ENCODE peak calls at places on chromosomes 16 and 17, in eight cellular contexts. S, C, H, P, X, I, J and D are unnamed samples.

GRCh38 chr16:30948956-30949654 is at the start of gene ORAI3:
- DNase-seq in C (peak; percentile 92), X (peak; percentile 73), S (no peak), I (peak; percentile 79), J (peak; percentile 81), H (peak; percentile 84), P (no peak), D (peak; percentile 78)

GRCh38 chr16:8676737-8677375 is 2.4 kb downstream of the ABAT start:
- DNase-seq in I (no peak), J (no peak), C (no peak), P (no peak), S (no peak), X (no peak), H (no peak), D (no peak)

GRCh38 chr16:27721548-27722265 is 171.8 kb downstream of the KATNIP start:
- DNase-seq in J (no peak), S (no peak), P (peak; percentile 77), X (no peak), I (no peak), C (no peak), H (peak; percentile 77), D (no peak)

GRCh38 chr16:27318399-27319256 is 4.9 kb downstream of the IL4R start:
- DNase-seq in J (no peak), C (peak; percentile 64), X (peak; percentile 63), P (no peak), S (peak; percentile 33), H (peak; percentile 47), I (no peak), D (no peak)

GRCh38 chr17:45649796-45650195 is 134.3 kb upstream of the CRHR1 start:
- DNase-seq in C (no peak), H (no peak), P (no peak), J (no peak), S (no peak), X (no peak), I (no peak), D (no peak)

GRCh38 chr16:84013787-84014569 is 28.6 kb downstream of the SLC38A8 start:
- DNase-seq in H (no peak), C (peak; percentile 69), I (peak; percentile 100), J (peak; percentile 51), P (no peak), X (peak; percentile 99), S (peak; percentile 31), D (peak; percentile 47)

GRCh38 chr16:75494696-75495601 is at the start of gene CHST6:
- DNase-seq in S (no peak), I (no peak), C (peak; percentile 86), X (peak; percentile 65), H (peak; percentile 41), P (no peak), J (peak; percentile 46), D (peak; percentile 48)

GRCh38 chr17:82031303-82031884 is at the start of gene RAC3:
- DNase-seq in C (peak; percentile 84), H (no peak), S (no peak), P (no peak), J (no peak), X (peak; percentile 39), I (no peak), D (peak; percentile 68)